ENCODE peak calls at places on chromosomes 2 and 18, in four cellular contexts. Y, N, K and O are unnamed samples.

GRCh38 chr2:72980535-72981217 is 63.4 kb downstream of the EMX1 start:
- DNase-seq in Y (peak; percentile 37), N (no peak), K (peak; percentile 50), O (peak; percentile 16)

GRCh38 chr2:217223222-217223930 is 363.5 kb upstream of the TNP1 start:
- DNase-seq in Y (peak; percentile 92), N (no peak), K (peak; percentile 11), O (no peak)

GRCh38 chr2:124310671-124311070 is 285.6 kb downstream of the CNTNAP5 start:
- DNase-seq in Y (no peak), N (no peak), K (no peak), O (no peak)

GRCh38 chr18:26436176-26437031 is 111.9 kb downstream of the KCTD1 start:
- DNase-seq in Y (peak; percentile 78), N (no peak), K (no peak), O (no peak)

GRCh38 chr18:21004721-21005120 is 106.9 kb downstream of the ROCK1 start:
- DNase-seq in Y (no peak), N (no peak), K (peak; percentile 1), O (no peak)

GRCh38 chr2:67982956-67983355 is 79.8 kb downstream of the C1D start:
- DNase-seq in Y (no peak), N (no peak), K (no peak), O (no peak)

GRCh38 chr2:201465524-201465971 is 14.0 kb downstream of the STRADB start:
- DNase-seq in Y (no peak), N (no peak), K (no peak), O (peak; percentile 50)

GRCh38 chr2:66432801-66433694 is 1.9 kb upstream of the MEIS1 start:
- DNase-seq in Y (peak; percentile 88), N (no peak), K (peak; percentile 92), O (peak; percentile 89)

GRCh38 chr18:78297048-78297447 is 682.6 kb upstream of the SALL3 start:
- DNase-seq in Y (no peak), N (no peak), K (no peak), O (no peak)

GRCh38 chr18:68817584-68817983 is 19.7 kb downstream of the CCDC102B start:
- DNase-seq in Y (no peak), N (no peak), K (no peak), O (no peak)

GRCh38 chr2:46634905-46635304 is 155.5 kb downstream of the TMEM247 start:
- DNase-seq in Y (peak; percentile 23), N (no peak), K (no peak), O (no peak)

GRCh38 chr2:108947271-108947907 is 41.6 kb downstream of the EDAR start:
- DNase-seq in Y (no peak), N (no peak), K (no peak), O (no peak)

GRCh38 chr2:128153786-128154185 is 62.8 kb downstream of the UGGT1 start:
- DNase-seq in Y (no peak), N (no peak), K (no peak), O (no peak)

GRCh38 chr2:32479224-32479623 is 122.4 kb downstream of the BIRC6 start:
- DNase-seq in Y (no peak), N (no peak), K (no peak), O (no peak)

GRCh38 chr2:100615886-100616285 is 53.1 kb downstream of the PDCL3 start:
- DNase-seq in Y (no peak), N (no peak), K (no peak), O (peak; percentile 51)

GRCh38 chr2:171451074-171451473 is 17.0 kb downstream of the DCAF17 start:
- DNase-seq in Y (no peak), N (no peak), K (no peak), O (no peak)

GRCh38 chr2:177254433-177255226 is 9.9 kb downstream of the NFE2L2 start:
- DNase-seq in Y (no peak), N (no peak), K (no peak), O (no peak)

GRCh38 chr2:55239656-55240222 is 7.3 kb downstream of the RPS27A start:
- DNase-seq in Y (no peak), N (no peak), K (no peak), O (no peak)

GRCh38 chr2:63890678-63891077 is 49.0 kb downstream of the UGP2 start:
- DNase-seq in Y (no peak), N (no peak), K (no peak), O (no peak)

GRCh38 chr2:186903183-186903582 is 54.2 kb upstream of the ZSWIM2 start:
- DNase-seq in Y (peak; percentile 38), N (no peak), K (no peak), O (no peak)

GRCh38 chr18:839224-840079 is 27.4 kb upstream of the YES1 start:
- DNase-seq in Y (peak; percentile 93), N (peak; percentile 78), K (peak; percentile 77), O (peak; percentile 93)

GRCh38 chr18:48605408-48605845 is 66.6 kb downstream of the CTIF start:
- DNase-seq in Y (peak; percentile 5), N (no peak), K (no peak), O (no peak)

GRCh38 chr2:232418466-232419244 is 12.0 kb downstream of the ALPG start:
- DNase-seq in Y (peak; percentile 27), N (no peak), K (no peak), O (no peak)

GRCh38 chr2:156333951-156334495 is 1.5 kb upstream of the NR4A2 start:
- DNase-seq in Y (no peak), N (peak; percentile 68), K (peak; percentile 35), O (peak; percentile 78)

GRCh38 chr2:144006139-144006538 is 513.8 kb downstream of the ZEB2 start:
- DNase-seq in Y (no peak), N (no peak), K (no peak), O (no peak)

GRCh38 chr2:22946553-22946952 is 438.4 kb upstream of the KLHL29 start:
- DNase-seq in Y (no peak), N (no peak), K (no peak), O (no peak)

GRCh38 chr2:135962401-135963138 is 22.9 kb downstream of the DARS1 start:
- DNase-seq in Y (no peak), N (no peak), K (no peak), O (no peak)

GRCh38 chr18:64720781-64721464 is 572.0 kb upstream of the LINC00305 start:
- DNase-seq in Y (peak; percentile 15), N (no peak), K (no peak), O (peak; percentile 22)

GRCh38 chr18:23935804-23936203 is 78.8 kb upstream of the TTC39C start:
- DNase-seq in Y (no peak), N (no peak), K (no peak), O (no peak)

GRCh38 chr2:136048886-136049832 is 63.7 kb upstream of the DARS1 start:
- DNase-seq in Y (no peak), N (no peak), K (no peak), O (no peak)

GRCh38 chr2:168894720-168895119 is 4.5 kb upstream of the SPC25 start:
- DNase-seq in Y (no peak), N (no peak), K (no peak), O (no peak)

GRCh38 chr2:188079176-188079575 is 212.5 kb upstream of the GULP1 start:
- DNase-seq in Y (no peak), N (no peak), K (no peak), O (no peak)

GRCh38 chr18:8409151-8409550 is 200.1 kb upstream of the RAB12 start:
- DNase-seq in Y (no peak), N (no peak), K (no peak), O (no peak)

GRCh38 chr18:79607361-79607930 is 72.2 kb upstream of the CTDP1 start:
- DNase-seq in Y (no peak), N (no peak), K (no peak), O (peak; percentile 9)

GRCh38 chr2:105409717-105410116 is 10.9 kb upstream of the FHL2 start:
- DNase-seq in Y (peak; percentile 95), N (no peak), K (peak; percentile 65), O (peak; percentile 78)

GRCh38 chr2:222959358-222959757 is 92.6 kb upstream of the KCNE4 start:
- DNase-seq in Y (peak; percentile 96), N (no peak), K (peak; percentile 65), O (no peak)

GRCh38 chr2:197460653-197461052 is 7.3 kb downstream of the COQ10B start:
- DNase-seq in Y (no peak), N (no peak), K (no peak), O (no peak)

GRCh38 chr2:128421286-128421685 is 102.6 kb upstream of the HS6ST1 start:
- DNase-seq in Y (no peak), N (no peak), K (no peak), O (no peak)

GRCh38 chr2:240648155-240648649 is 22.9 kb downstream of the GPR35 start:
- DNase-seq in Y (no peak), N (no peak), K (no peak), O (no peak)